ENCODE peak calls at places on chromosomes 4 and X, in five cellular contexts. C is psoas muscle; B is upper lobe of left lung; D is PC-9; Z is CD8-positive, alpha-beta memory T cell. V is an unnamed sample.

GRCh38 chr4:25970241-25970675 is 56.2 kb downstream of the SMIM20 start:
- DNase-seq in C (no peak), D (peak), B (peak), Z (no peak), V (no peak)

GRCh38 chr4:122914938-122915337 is 7.5 kb downstream of the NUDT6 start:
- DNase-seq in C (no peak), B (no peak), Z (no peak), D (no peak), V (no peak)

GRCh38 chrX:261167-261857 is 19.9 kb upstream of the PLCXD1 start:
- DNase-seq in D (peak), Z (no peak), C (peak), B (peak), V (no peak)

GRCh38 chr4:47705326-47705981 is 132.4 kb downstream of the CORIN start:
- DNase-seq in B (no peak), C (no peak), Z (no peak), D (no peak), V (no peak)

GRCh38 chrX:56729152-56729557 is at the start of gene NBDY:
- DNase-seq in B (peak), C (peak), Z (peak), D (peak), V (no peak)

GRCh38 chrX:43002526-43003203 is 224.7 kb upstream of the PPP1R2C start:
- DNase-seq in Z (no peak), C (no peak), D (no peak), B (no peak), V (no peak)

GRCh38 chr4:148618856-148619255 is 176.6 kb upstream of the NR3C2 start:
- DNase-seq in B (no peak), Z (no peak), D (no peak), C (no peak), V (no peak)

GRCh38 chr4:78032929-78033328 is 24.2 kb upstream of the FRAS1 start:
- DNase-seq in D (no peak), Z (no peak), C (no peak), B (no peak), V (no peak)

GRCh38 chr4:123120473-123120872 is 198.1 kb upstream of the NUDT6 start:
- DNase-seq in C (no peak), B (no peak), D (no peak), Z (no peak), V (peak)

GRCh38 chrX:134782796-134783195 is 124.5 kb upstream of the PLAC1 start:
- DNase-seq in C (no peak), B (no peak), D (no peak), Z (no peak), V (no peak)

GRCh38 chrX:151004085-151004484 is 20.9 kb downstream of the HMGB3 start:
- DNase-seq in C (no peak), Z (no peak), D (no peak), B (no peak), V (no peak)

GRCh38 chrX:53186363-53186762 is 38.6 kb downstream of the KDM5C start:
- DNase-seq in D (peak), B (no peak), Z (no peak), C (no peak), V (peak)

GRCh38 chrX:147494365-147494764 is 417.4 kb upstream of the FMR1 start:
- DNase-seq in C (no peak), D (no peak), Z (no peak), B (no peak), V (no peak)

GRCh38 chrX:109472939-109473713 is 8.8 kb downstream of the GUCY2F start:
- DNase-seq in B (no peak), Z (no peak), D (no peak), C (no peak), V (no peak)

GRCh38 chr4:183636488-183636887 is 22.5 kb downstream of the RWDD4 start:
- DNase-seq in B (no peak), Z (no peak), D (no peak), C (no peak), V (no peak)

GRCh38 chr4:4717692-4718091 is 141.8 kb upstream of the MSX1 start:
- DNase-seq in C (no peak), Z (no peak), D (peak), B (no peak), V (peak)

GRCh38 chr4:88674989-88675388 is 22.6 kb downstream of the NAP1L5 start:
- DNase-seq in C (no peak), B (no peak), Z (no peak), D (no peak), V (no peak)

GRCh38 chr4:42768125-42768748 is 111.3 kb upstream of the ATP8A1 start:
- DNase-seq in C (no peak), B (no peak), Z (no peak), D (no peak), V (no peak)

GRCh38 chrX:17291141-17291900 is 83.7 kb upstream of the NHS start:
- DNase-seq in B (no peak), C (no peak), D (no peak), Z (no peak), V (no peak)

GRCh38 chrX:154413142-154413541 is 1.8 kb downstream of the TAFAZZIN start:
- DNase-seq in D (no peak), Z (no peak), C (no peak), B (no peak), V (no peak)

GRCh38 chrX:154412468-154412867 is 1.1 kb downstream of the TAFAZZIN start:
- DNase-seq in Z (peak), B (peak), C (peak), D (no peak), V (no peak)

GRCh38 chrX:154411981-154412340 is 622 bp downstream of the TAFAZZIN start:
- DNase-seq in C (peak), D (peak), Z (peak), B (peak), V (no peak)

GRCh38 chrX:154409222-154409871 is at the start of gene DNASE1L1:
- DNase-seq in C (peak), D (peak), Z (peak), B (peak), V (no peak)

DNA sequence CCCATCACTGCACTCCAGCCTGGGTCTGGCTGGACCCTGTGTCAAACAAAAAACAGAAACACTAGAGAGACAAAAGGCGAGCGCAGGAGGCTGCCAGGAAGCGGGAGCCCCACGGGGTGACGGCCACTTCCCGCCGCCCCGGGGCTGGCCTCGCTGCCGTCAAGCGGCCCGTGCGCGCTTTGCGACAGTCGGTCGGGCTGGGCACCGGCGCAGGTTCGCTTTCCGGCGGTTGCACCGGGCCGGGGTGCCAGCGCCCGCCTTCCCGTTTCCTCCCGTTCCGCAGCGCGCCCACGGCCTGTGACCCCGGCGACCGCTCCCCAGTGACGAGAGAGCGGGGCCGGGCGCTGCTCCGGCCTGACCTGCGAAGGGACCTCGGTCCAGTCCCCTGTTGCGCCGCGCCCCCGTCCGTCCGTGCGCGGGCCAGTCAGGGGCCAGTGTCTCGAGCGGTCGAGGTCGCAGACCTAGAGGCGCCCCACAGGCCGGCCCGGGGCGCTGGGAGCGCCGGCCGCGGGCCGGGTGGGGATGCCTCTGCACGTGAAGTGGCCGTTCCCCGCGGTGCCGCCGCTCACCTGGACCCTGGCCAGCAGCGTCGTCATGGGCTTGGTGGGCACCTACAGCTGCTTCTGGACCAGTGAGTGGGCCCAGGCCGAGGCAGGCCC is at the start of gene TAFAZZIN:
- DNase-seq in Z (peak), C (peak), D (peak), B (peak), V (no peak)
- H3K27ac ChIP-seq in Z (peak), C (peak), D (peak), B (peak), V (peak)

DNA sequence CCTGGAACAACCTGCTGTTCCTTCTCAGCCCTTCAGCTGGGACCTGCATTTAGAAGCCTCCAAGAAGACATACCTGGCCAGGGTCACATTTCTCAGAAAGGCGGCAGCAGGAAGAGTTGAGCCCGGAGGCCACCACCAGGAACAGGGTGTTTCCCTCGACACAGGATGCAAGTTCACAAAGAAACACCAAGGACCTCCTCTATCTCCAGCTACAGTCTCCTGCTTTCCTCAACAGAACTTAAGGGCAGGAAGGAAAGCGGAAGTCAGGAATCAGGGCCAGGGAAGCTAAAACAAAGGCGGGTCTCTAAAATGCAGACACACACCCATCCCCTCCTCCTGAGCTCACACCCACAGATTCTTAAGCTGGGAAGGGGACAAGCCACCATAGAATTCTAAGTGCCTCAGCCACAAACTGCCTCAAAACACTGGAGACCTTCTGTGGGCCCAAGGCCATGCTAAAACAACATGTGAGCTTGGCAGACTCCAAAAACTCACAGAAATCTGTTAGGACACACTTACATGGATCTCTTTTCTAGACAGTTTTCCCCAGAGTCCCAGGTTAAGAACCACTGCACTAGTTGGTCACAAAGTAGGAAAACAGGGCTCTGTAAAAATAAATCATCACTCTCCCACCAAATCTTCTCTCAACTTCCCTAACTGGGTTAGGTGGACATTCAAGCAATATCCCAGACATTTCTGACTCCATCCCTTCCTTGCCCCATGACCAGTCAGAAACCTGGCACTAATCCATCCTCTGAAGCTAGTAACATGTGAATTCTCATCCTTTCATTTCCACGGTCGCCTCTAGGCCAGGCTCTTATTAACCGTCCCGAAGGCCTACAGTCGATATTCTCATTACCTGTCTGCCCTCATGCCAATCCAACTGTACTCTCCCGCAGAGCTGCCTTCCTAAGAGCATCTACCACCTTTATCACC is 163.2 kb downstream of the APBB2 start:
- DNase-seq in Z (no peak), C (no peak), B (no peak), D (no peak), V (no peak)
- H3K27ac ChIP-seq in Z (no peak), C (peak), B (peak), D (no peak), V (no peak)

GRCh38 chr4:174154455-174154854 is 129.0 kb downstream of the FBXO8 start:
- DNase-seq in D (no peak), C (no peak), B (no peak), Z (no peak), V (peak)

GRCh38 chr4:174152717-174153466 is 130.6 kb downstream of the FBXO8 start:
- DNase-seq in D (no peak), C (no peak), B (no peak), Z (no peak), V (no peak)

GRCh38 chr4:174157106-174157607 is 126.3 kb downstream of the FBXO8 start:
- DNase-seq in C (no peak), B (no peak), Z (no peak), D (no peak), V (no peak)

GRCh38 chr4:174156239-174156826 is 127.1 kb downstream of the FBXO8 start:
- DNase-seq in C (no peak), Z (no peak), D (no peak), B (no peak), V (no peak)
- H3K27ac ChIP-seq in C (no peak), Z (no peak), D (no peak), B (no peak), V (no peak)

DNA sequence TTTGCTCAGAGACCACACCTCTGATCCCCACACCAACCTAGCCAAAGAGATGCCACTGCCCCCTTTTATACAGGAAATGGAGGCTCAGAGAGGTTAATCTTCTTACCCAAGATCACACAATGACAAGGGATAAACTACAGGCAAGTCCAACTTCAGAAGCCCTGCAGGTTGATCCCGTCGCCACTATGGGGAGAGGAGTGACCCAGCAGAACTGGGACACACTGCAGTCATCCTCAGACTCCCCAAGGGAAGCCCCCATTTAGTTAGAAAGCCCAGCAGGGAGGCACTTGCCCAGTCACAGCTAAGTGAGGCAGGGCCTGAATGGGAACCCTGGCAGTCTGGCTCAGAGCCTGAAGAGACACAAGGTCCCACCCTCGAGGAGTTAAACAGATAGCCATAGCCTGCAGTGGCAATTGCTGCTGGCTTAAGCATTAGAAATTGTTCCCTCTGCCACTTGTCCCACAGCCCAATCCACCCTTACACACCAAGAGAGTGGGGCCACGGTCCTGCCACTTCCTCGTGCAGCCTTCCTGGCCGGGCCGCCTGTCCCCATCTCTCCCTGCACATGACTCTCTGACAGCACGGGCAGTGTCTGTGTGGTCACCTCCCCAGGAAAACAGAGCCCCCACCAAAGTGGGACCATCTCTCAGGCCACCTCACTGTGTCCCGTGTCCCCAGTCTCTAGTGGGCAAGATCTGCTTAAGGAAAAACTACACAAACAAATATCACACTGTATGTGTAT is 2.7 kb downstream of the JAKMIP1 start:
- DNase-seq in Z (no peak), D (no peak), C (no peak), B (no peak), V (no peak)
- H3K27ac ChIP-seq in Z (peak), D (no peak), C (no peak), B (no peak), V (no peak)

DNA sequence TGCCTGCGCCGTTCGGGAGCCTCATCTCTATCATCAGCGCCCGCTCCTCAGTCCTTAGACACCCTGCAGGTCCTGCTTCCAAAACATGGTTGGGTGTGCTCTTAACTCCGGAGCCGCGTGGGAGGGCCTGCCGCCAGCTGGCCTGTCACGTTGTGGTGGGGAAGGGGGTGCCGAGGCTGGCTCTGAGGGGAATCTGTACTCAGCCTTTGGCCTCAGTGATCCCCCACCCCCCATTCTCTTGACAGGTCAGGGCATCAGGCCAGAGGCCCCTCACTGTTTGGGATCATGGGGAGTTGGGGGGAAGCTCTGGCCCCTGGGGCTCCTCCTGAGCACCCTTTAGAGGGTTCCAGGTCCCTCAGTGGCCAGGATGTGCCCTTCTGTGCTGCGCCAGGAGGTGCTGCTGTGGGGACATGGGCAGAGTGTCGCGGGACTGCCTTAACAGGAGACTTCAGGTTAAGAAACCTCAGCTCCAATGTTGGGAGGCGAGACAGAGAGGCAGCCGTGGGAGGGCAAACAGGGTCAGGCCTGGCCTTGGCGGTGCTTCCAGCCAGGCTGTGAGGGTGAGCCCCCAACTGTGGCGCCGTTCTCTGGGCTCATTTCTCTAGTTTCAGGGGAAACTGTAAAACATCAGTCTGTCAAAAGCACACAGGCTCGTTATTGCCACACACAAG is 33.5 kb downstream of the TRMT44 start:
- DNase-seq in Z (no peak), D (no peak), C (no peak), B (no peak), V (no peak)
- H3K27ac ChIP-seq in Z (no peak), D (no peak), C (no peak), B (peak), V (no peak)

GRCh38 chr4:41433361-41433760 is 104.6 kb upstream of the LIMCH1 start:
- DNase-seq in D (no peak), B (no peak), Z (no peak), C (no peak), V (no peak)
- H3K27ac ChIP-seq in D (peak), B (peak), Z (no peak), C (no peak), V (no peak)

DNA sequence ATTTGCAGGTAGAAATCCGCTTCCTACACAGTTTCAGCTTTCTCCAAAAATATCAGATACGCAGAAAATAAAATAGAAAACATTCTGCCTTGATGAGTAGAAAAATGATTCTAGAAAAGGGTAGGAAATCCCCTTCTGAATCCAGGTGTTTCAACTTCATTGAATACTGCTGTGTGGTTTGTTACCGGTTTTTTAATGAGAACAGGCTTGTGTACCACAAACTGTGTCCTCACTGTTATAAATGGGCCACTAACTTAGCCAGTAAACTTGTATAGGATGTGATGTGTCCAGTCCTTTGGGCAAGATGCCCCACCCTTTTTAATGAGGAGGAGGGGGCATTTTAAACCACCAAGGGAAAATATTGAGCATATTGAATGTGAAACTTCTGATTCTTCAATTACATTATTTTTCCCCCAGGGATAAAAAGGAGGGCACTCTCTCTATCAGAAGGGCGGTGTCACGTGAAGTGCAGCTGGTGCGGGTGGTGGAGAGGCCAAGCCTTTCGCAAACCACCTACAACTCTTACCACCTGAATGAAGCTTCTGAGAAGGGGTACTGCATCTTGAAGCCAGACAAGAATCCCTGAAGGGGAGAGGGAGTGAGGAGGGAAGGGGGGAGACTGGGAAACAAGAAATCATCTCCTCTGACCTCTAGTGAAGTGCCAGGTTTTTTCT is 4.5 kb downstream of the CXXC4 start:
- DNase-seq in B (peak), D (no peak), C (no peak), Z (no peak), V (no peak)
- H3K27ac ChIP-seq in B (no peak), D (no peak), C (no peak), Z (no peak), V (no peak)

GRCh38 chrX:132101799-132102198 is 26.0 kb downstream of the FRMD7 start:
- DNase-seq in Z (no peak), C (no peak), B (no peak), D (no peak), V (no peak)

GRCh38 chrX:132101206-132101605 is 26.6 kb downstream of the FRMD7 start:
- DNase-seq in B (no peak), D (no peak), C (no peak), Z (no peak), V (no peak)
- H3K27ac ChIP-seq in B (no peak), D (no peak), C (no peak), Z (no peak), V (no peak)